ENCODE peak calls at places on chromosome 15, in ten cellular contexts. J, G, T, S, C, R, B, W, F and Z are unnamed samples.

GRCh38 chr15:23855260-23855659 is 168.2 kb upstream of the NDN start:
- DNase-seq in B (no peak), R (no peak), J (no peak), T (no peak), W (no peak), S (no peak), C (no peak), G (no peak), F (no peak), Z (no peak)

GRCh38 chr15:90709278-90709677 is 7.9 kb upstream of the BLM start:
- DNase-seq in W (no peak), C (no peak), G (no peak), S (no peak), B (no peak), R (no peak), T (no peak), J (no peak), F (no peak), Z (no peak)

GRCh38 chr15:90322531-90322930 is 29.6 kb upstream of the ZNF774 start:
- DNase-seq in C (no peak), G (no peak), T (no peak), J (no peak), B (no peak), F (peak), W (no peak), R (no peak), S (no peak), Z (no peak)

GRCh38 chr15:76335129-76335850 is 1.3 kb upstream of the ISL2 start:
- DNase-seq in J (peak), B (no peak), F (no peak), W (no peak), T (no peak), C (peak), G (no peak), S (no peak), R (no peak), Z (peak)

GRCh38 chr15:99507732-99508571 is 57.8 kb upstream of the MEF2A start:
- DNase-seq in T (no peak), B (no peak), W (peak), S (peak), G (peak), F (peak), R (no peak), C (no peak), J (peak), Z (peak)

GRCh38 chr15:81897011-81897677 is 148.7 kb downstream of the MEX3B start:
- DNase-seq in J (no peak), F (no peak), R (no peak), B (no peak), S (peak), C (no peak), W (no peak), T (no peak), G (peak), Z (no peak)

GRCh38 chr15:66878761-66879160 is 176.7 kb downstream of the SMAD6 start:
- DNase-seq in T (no peak), B (no peak), S (no peak), C (no peak), R (no peak), F (no peak), J (peak), G (no peak), W (no peak), Z (no peak)

GRCh38 chr15:83709246-83709645 is 55.3 kb downstream of the ADAMTSL3 start:
- DNase-seq in C (no peak), B (no peak), S (no peak), G (no peak), F (peak), T (no peak), R (no peak), W (no peak), J (no peak), Z (no peak)

GRCh38 chr15:96070636-96071035 is 259.9 kb upstream of the NR2F2 start:
- DNase-seq in C (no peak), W (no peak), J (no peak), G (no peak), B (no peak), T (no peak), S (no peak), R (no peak), F (peak), Z (no peak)

GRCh38 chr15:64536244-64536836 is 76.0 kb downstream of the ZNF609 start:
- DNase-seq in G (no peak), R (peak), B (no peak), S (peak), F (peak), T (no peak), J (no peak), C (no peak), W (no peak), Z (no peak)

GRCh38 chr15:61743352-61743909 is 316.8 kb downstream of the VPS13C start:
- DNase-seq in W (no peak), J (no peak), S (no peak), G (no peak), F (no peak), C (no peak), B (no peak), R (no peak), T (no peak), Z (no peak)

GRCh38 chr15:57213783-57214366 is 162.4 kb upstream of the CGNL1 start:
- DNase-seq in S (peak), T (no peak), G (no peak), J (peak), F (peak), C (no peak), W (no peak), R (no peak), B (no peak), Z (no peak)
- TF ChIP-seq CTCF in S (peak), T (peak), G (peak), J (peak), F (peak), C (no peak), W (peak), R (no peak), B (peak), Z (peak)

GRCh38 chr15:78811825-78812183 is 540 bp upstream of the ADAMTS7 start:
- DNase-seq in W (no peak), B (no peak), J (no peak), T (no peak), C (no peak), G (no peak), R (no peak), F (no peak), S (peak), Z (no peak)
- TF ChIP-seq CTCF in W (no peak), B (no peak), J (no peak), T (no peak), C (no peak), G (no peak), R (peak), F (no peak), S (no peak), Z (no peak)

GRCh38 chr15:94231728-94232086 is 346 bp downstream of the MCTP2 start:
- DNase-seq in C (no peak), W (no peak), R (no peak), T (peak), S (no peak), G (no peak), B (no peak), J (peak), F (no peak), Z (no peak)

GRCh38 chr15:94232107-94232506 is 746 bp downstream of the MCTP2 start:
- DNase-seq in C (no peak), T (no peak), G (no peak), J (no peak), F (no peak), R (no peak), S (no peak), B (no peak), W (no peak), Z (no peak)

GRCh38 chr15:94229591-94230365 is 1.6 kb upstream of the MCTP2 start:
- DNase-seq in G (no peak), C (no peak), F (no peak), J (peak), S (no peak), B (no peak), W (no peak), R (no peak), T (no peak), Z (no peak)

GRCh38 chr15:94230436-94230885 is 900 bp upstream of the MCTP2 start:
- DNase-seq in S (no peak), G (no peak), F (no peak), J (no peak), W (no peak), R (no peak), C (no peak), B (no peak), T (no peak), Z (no peak)

GRCh38 chr15:94230886-94231727 is at the start of gene MCTP2:
- DNase-seq in J (peak), C (peak), R (peak), G (peak), S (peak), B (no peak), F (peak), W (peak), T (peak), Z (peak)
- TF ChIP-seq CTCF in J (no peak), C (no peak), R (no peak), G (no peak), S (no peak), B (no peak), F (no peak), W (no peak), T (no peak), Z (peak)

GRCh38 chr15:63277893-63278505 is 594 bp downstream of the APH1B start:
- DNase-seq in C (peak), T (no peak), F (no peak), S (no peak), J (no peak), W (peak), G (peak), B (no peak), R (no peak), Z (no peak)

GRCh38 chr15:63283126-63283525 is 5.7 kb downstream of the APH1B start:
- DNase-seq in R (no peak), T (no peak), W (no peak), G (no peak), C (no peak), F (no peak), B (no peak), J (no peak), S (no peak), Z (no peak)

GRCh38 chr15:63274427-63274826 is 3.0 kb upstream of the APH1B start:
- DNase-seq in R (no peak), T (no peak), G (no peak), B (no peak), S (no peak), C (peak), J (no peak), F (no peak), W (no peak), Z (no peak)

GRCh38 chr15:63276342-63277043 is 912 bp upstream of the APH1B start:
- DNase-seq in S (no peak), J (no peak), T (no peak), F (peak), C (no peak), W (no peak), R (no peak), G (no peak), B (no peak), Z (no peak)

GRCh38 chr15:63277044-63277892 is at the start of gene APH1B:
- DNase-seq in G (peak), T (peak), S (peak), B (peak), C (peak), F (peak), R (peak), W (peak), J (peak), Z (peak)
- TF ChIP-seq CTCF in G (no peak), T (no peak), S (no peak), B (no peak), C (no peak), F (peak), R (no peak), W (no peak), J (no peak), Z (no peak)

DNA sequence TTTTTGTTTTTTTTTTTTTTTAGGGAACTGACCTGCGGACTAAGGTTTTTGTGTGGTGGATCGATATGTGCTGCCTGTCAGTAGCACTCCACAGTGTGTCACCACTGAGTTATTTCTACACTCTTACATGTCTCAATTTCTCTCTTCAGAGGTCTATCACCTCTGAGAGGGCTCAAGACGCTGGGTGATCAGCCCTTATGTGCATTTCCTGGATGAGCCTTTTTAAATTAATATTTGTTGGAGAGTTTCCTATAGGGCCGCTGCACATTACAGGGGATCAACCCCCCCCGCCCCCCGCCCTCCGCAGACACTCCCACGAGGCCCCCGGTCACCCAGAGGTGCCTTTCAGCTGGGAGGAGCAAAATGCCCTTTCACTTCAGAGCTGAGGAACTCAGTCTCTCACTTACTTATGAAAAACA is 34.5 kb upstream of the AP4E1 start:
- DNase-seq in C (no peak), F (no peak), J (no peak), T (no peak), B (no peak), R (peak), S (no peak), W (no peak), G (no peak), Z (no peak)
- TF ChIP-seq CTCF in C (no peak), F (no peak), J (peak), T (no peak), B (no peak), R (no peak), S (no peak), W (no peak), G (no peak), Z (no peak)